ENCODE peak calls at places on chromosomes 16 and 17, in seven cellular contexts. M is heart right ventricle, N is keratinocyte, Q is left lung, P is MM.1S, S is ovary, H is left ventricle myocardium inferior. A is an unnamed sample. For H3K4me1, the result is how much of the 10 kb centered on the place peaks cover.

GRCh38 chr17:59754547-59754946 is 47.1 kb downstream of the VMP1 start:
- DNase-seq in M (no peak), S (no peak), N (peak), H (no peak), P (no peak), Q (no peak), A (no peak)

GRCh38 chr17:3870871-3871306 is 22.0 kb downstream of the CAMKK1 start:
- DNase-seq in N (no peak), P (peak), H (no peak), M (no peak), Q (no peak), S (no peak), A (no peak)

GRCh38 chr17:60076811-60077210 is 1.9 kb downstream of the HEATR6 start:
- DNase-seq in H (no peak), P (no peak), Q (no peak), M (no peak), S (no peak), N (no peak), A (no peak)

GRCh38 chr17:62662855-62663254 is 35.4 kb downstream of the MRC2 start:
- DNase-seq in S (peak), N (no peak), H (no peak), M (no peak), Q (no peak), P (no peak), A (no peak)

GRCh38 chr17:81470944-81471803 is 41.4 kb downstream of the ACTG1 start:
- DNase-seq in P (no peak), M (no peak), H (no peak), S (no peak), Q (no peak), N (no peak), A (no peak)

GRCh38 chr16:46687486-46687885 is 1.5 kb downstream of the VPS35 start:
- DNase-seq in P (no peak), S (no peak), H (no peak), Q (no peak), M (no peak), N (no peak), A (no peak)

GRCh38 chr17:21042434-21043295 is at the start of gene USP22:
- DNase-seq in M (no peak), P (no peak), Q (peak), S (no peak), N (no peak), H (no peak), A (no peak)

GRCh38 chr16:10552998-10553491 is 27.4 kb downstream of the EMP2 start:
- DNase-seq in H (peak), N (no peak), P (peak), M (peak), Q (no peak), S (no peak), A (no peak)

GRCh38 chr17:45305532-45306087 is 11.2 kb downstream of the MAP3K14 start:
- DNase-seq in N (no peak), Q (no peak), M (no peak), P (no peak), H (no peak), S (no peak), A (no peak)

GRCh38 chr16:16938009-16938408 is 532.8 kb downstream of the XYLT1 start:
- DNase-seq in S (no peak), M (no peak), Q (no peak), H (no peak), N (no peak), P (no peak), A (no peak)

GRCh38 chr17:76866774-76867577 is 1.2 kb upstream of the MGAT5B start:
- DNase-seq in S (no peak), M (no peak), H (no peak), P (no peak), N (no peak), Q (no peak), A (no peak)

GRCh38 chr16:4682616-4683254 is 10.6 kb upstream of the NUDT16L1 start:
- DNase-seq in N (no peak), H (no peak), Q (peak), P (no peak), M (peak), S (peak), A (peak)

GRCh38 chr17:42402121-42402516 is 13.9 kb upstream of the STAT3 start:
- DNase-seq in N (no peak), Q (no peak), S (no peak), H (no peak), M (no peak), P (no peak), A (no peak)

GRCh38 chr16:89017956-89018604 is 41.1 kb upstream of the CBFA2T3 start:
- DNase-seq in Q (no peak), M (no peak), P (no peak), H (peak), S (no peak), N (no peak), A (no peak)

GRCh38 chr17:8707591-8708453 is 36.8 kb downstream of the CCDC42 start:
- DNase-seq in M (no peak), P (no peak), Q (no peak), H (no peak), N (no peak), S (peak), A (no peak)

GRCh38 chr17:45127583-45128300 is 4.6 kb downstream of the PLCD3 start:
- DNase-seq in N (no peak), S (peak), Q (peak), P (no peak), M (peak), H (peak), A (peak)

GRCh38 chr16:66549284-66550131 is at the start of gene TK2:
- DNase-seq in S (peak), P (peak), Q (peak), H (peak), N (no peak), M (peak), A (peak)

GRCh38 chr17:538096-538973 is 176.3 kb downstream of the VPS53 start:
- DNase-seq in Q (no peak), P (no peak), N (no peak), M (no peak), S (no peak), H (no peak), A (no peak)

GRCh38 chr16:89410794-89411309 is 79.5 kb downstream of the ANKRD11 start:
- DNase-seq in P (no peak), S (peak), H (peak), Q (peak), N (no peak), M (peak), A (peak)

GRCh38 chr16:88017006-88017405 is 65.8 kb downstream of the BANP start:
- DNase-seq in P (no peak), N (no peak), Q (no peak), M (no peak), S (peak), H (no peak), A (no peak)

GRCh38 chr17:17819561-17819995 is 17.2 kb downstream of the SREBF1 start:
- DNase-seq in M (peak), S (no peak), P (no peak), N (no peak), Q (peak), H (peak), A (peak)

GRCh38 chr17:69547947-69548346 is 133.4 kb downstream of the MAP2K6 start:
- DNase-seq in S (no peak), P (no peak), N (no peak), Q (no peak), M (no peak), H (no peak), A (no peak)

GRCh38 chr16:69150146-69150865 is 17.9 kb downstream of the UTP4 start:
- DNase-seq in S (no peak), P (peak), N (no peak), Q (no peak), H (no peak), M (no peak), A (no peak)

GRCh38 chr16:83666449-83666848 is 141.3 kb upstream of the HSBP1 start:
- DNase-seq in N (no peak), P (no peak), Q (no peak), M (no peak), S (no peak), H (no peak), A (no peak)

GRCh38 chr17:1617620-1618174 is 10.9 kb downstream of the SLC43A2 start:
- DNase-seq in Q (no peak), S (peak), H (no peak), M (no peak), N (peak), P (no peak), A (no peak)

GRCh38 chr17:6523330-6523729 is 33.0 kb downstream of the PITPNM3 start:
- DNase-seq in P (no peak), H (no peak), S (no peak), Q (no peak), M (no peak), N (no peak), A (no peak)

GRCh38 chr17:82978765-82979349 is 100.6 kb upstream of the METRNL start:
- DNase-seq in N (no peak), M (no peak), S (no peak), Q (no peak), H (no peak), P (no peak), A (no peak)

GRCh38 chr17:63436523-63437110 is 9.5 kb downstream of the CYB561 start:
- DNase-seq in Q (peak), M (no peak), S (no peak), H (no peak), N (no peak), P (no peak), A (peak)

GRCh38 chr17:42706732-42707131 is 24.4 kb downstream of the CNTNAP1 start:
- DNase-seq in P (no peak), N (no peak), Q (no peak), S (no peak), M (no peak), H (no peak), A (no peak)

DNA sequence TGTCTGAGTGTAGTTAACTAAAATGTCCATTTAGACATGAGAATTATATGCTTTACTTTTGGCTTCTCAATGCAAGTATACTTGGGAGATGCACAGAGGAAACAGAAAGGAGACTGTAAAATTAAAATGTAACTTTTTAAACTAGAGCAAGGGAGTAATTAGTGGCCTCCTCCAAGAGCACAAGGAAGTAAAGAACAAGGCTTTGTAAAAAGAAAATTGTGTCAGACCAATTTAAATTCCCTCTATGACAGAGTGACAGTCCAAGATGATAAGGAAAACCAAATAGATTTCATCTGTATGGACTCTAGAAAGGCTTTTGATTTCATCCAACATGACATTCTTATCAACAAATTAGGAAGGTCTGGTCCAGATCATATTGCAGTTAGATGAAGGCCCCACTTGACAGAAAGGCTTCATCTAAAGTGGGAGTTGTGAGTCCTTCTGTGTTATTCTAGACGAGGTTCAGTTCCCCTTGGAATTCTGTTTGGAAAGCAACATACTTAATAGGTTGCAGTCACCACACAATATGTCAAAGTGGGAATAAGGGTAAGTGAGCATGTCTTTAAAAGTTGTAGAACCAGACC is 6.5 kb upstream of the CAPNS2 start:
- DNase-seq in M (no peak), N (no peak), S (no peak), P (no peak), H (no peak), Q (no peak), A (no peak)
- H3K27ac ChIP-seq in M (no peak), N (no peak), S (no peak), P (no peak), H (no peak), Q (no peak), A (no peak)

DNA sequence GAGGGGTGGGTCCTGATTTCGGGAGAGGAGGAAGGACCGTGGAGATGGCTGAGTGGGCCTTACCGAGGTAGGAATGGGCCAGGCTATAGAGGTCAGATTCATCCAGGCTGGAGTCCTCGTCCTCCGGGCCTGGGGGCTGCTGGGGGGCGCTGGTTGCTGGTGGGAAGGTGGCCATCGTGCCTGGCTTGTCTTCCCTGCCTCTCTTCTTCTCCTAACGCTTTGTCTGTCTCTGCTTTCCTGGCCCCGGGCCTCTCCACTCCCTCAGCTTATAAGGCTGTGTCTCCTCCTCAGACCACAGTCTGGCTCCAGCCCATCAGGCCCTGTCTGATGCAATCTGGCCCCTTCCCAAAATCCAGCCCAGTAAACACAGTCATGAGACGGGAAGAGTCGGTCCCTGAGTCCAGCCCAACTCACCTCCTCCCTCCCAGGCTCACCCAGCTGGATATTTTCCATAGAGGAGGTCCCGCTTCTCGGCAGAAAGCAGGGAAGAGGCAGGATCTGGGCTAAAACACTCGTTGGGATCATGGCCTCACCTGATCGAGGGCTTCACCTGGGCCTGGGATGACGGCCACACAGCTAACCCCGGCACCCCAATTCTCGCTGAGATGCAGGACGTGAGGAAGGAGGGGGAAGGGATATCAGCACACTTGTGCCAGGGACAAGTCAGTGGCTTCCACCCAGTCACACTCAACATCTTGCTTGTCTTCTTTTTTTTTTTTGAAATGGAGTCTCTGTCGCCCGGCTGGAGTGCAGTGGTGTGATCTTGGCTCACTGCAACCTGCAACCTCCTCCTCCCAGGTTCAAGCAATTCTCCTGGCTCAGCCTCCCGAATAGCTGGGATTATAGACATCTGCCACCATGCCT is at the start of gene NUPR1:
- DNase-seq in M (peak), H (peak), Q (peak), S (peak), P (no peak), N (peak), A (peak)
- H3K4me3 ChIP-seq in M (peak), H (peak), Q (peak), S (peak), P (no peak), N (peak), A (peak)

GRCh38 chr16:56608876-56609462 is 585 bp downstream of the MT2A start:
- DNase-seq in Q (no peak), M (no peak), P (no peak), H (no peak), N (no peak), S (no peak), A (peak)

GRCh38 chr16:56608043-56608875 is at the start of gene MT2A:
- DNase-seq in M (peak), P (peak), Q (peak), H (peak), N (peak), S (peak), A (peak)

GRCh38 chr16:56606688-56607618 is 1.4 kb upstream of the MT2A start:
- DNase-seq in S (peak), M (peak), Q (peak), H (peak), N (peak), P (no peak), A (peak)

GRCh38 chr16:56606071-56606687 is 2.2 kb upstream of the MT2A start:
- DNase-seq in M (no peak), N (no peak), H (no peak), Q (no peak), S (peak), P (no peak), A (no peak)

GRCh38 chr16:56607675-56608042 is 725 bp upstream of the MT2A start:
- DNase-seq in P (no peak), H (no peak), Q (no peak), S (no peak), N (no peak), M (no peak), A (no peak)
- H3K4me1 ChIP-seq in P (under half), H (half or more), Q (under half), S (under half), N (half or more), M (half or more), A (under half)

DNA sequence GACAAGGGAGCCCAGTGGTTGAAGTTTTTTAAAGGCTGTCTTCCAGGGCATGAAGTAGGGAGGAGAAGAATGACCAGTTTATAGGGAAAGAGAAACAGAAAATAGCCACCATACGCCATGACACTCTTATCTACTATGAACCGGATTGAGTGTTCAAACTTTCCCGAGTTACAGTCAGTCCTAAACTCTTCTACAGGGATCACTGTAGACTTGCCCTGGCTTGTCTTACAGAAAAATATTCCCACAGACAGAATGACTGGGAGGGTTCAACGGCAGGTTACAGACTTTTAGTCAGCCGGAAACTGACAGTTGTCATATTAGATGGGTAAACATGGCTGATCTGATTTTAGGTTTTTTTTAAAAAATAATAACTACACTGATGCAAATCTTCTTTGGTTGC is 662.5 kb upstream of the SOX9 start:
- DNase-seq in P (no peak), H (no peak), Q (no peak), N (peak), M (no peak), S (no peak), A (no peak)
- H3K27ac ChIP-seq in P (no peak), H (no peak), Q (no peak), N (peak), M (no peak), S (no peak), A (no peak)

GRCh38 chr17:39623356-39623950 is 3.3 kb upstream of the PPP1R1B start:
- DNase-seq in P (peak), Q (peak), H (peak), S (peak), M (peak), N (no peak), A (peak)

GRCh38 chr17:39622380-39623006 is 4.3 kb upstream of the PPP1R1B start:
- DNase-seq in N (no peak), S (no peak), Q (no peak), M (no peak), H (no peak), P (peak), A (no peak)

GRCh38 chr17:39624313-39624712 is 2.4 kb upstream of the PPP1R1B start:
- DNase-seq in Q (no peak), M (no peak), N (no peak), H (no peak), S (no peak), P (no peak), A (no peak)

GRCh38 chr17:39619786-39620101 is 7.0 kb upstream of the PPP1R1B start:
- DNase-seq in P (no peak), N (no peak), M (no peak), Q (no peak), S (no peak), H (no peak), A (no peak)

DNA sequence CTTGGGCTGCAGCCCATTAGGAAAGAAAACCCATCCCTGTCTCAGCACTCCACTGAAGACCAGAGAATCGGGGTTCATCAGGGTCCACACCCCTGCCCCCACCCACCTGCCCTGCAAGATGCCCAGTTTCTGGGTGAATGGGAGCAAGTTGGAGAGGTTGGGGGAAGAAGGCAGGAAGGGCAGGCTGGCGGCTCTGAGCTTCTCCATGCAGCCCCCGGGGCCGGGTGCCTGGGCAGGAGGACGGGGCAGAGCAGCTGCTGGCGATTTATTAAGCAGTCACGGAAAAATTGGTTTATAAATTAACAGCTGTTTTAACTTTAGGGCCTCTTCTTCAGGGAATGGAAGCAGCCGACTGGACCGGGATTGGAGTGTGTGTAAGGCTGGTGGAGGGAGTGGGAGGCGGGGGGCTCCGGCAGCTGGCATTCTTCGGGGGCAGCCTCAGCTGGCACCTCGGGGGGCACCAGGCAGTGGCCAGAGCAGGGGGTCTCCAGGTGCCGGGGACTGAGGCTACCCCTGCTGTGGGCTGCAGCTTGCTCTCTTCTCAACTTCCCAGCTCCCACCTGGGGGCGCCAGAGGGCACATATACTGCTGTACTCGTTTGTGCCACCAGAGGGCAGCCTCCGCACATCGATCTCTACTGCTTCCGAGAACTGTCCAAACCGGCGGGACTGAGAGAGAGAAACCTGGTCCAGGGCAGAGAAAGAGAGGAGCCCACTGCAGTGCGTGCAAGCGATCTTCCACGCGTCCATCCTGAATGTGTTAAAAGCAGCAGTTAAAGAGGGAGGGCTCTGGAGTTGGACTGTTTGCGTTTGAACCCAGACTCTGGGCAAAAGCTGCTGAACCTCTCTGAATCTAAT is 5.0 kb upstream of the PPP1R1B start:
- DNase-seq in P (peak), H (peak), Q (peak), M (peak), N (no peak), S (peak), A (peak)
- H3K4me3 ChIP-seq in P (peak), H (no peak), Q (no peak), M (no peak), N (no peak), S (no peak), A (no peak)

GRCh38 chr16:50012182-50012581 is 12.8 kb upstream of the CNEP1R1 start:
- DNase-seq in Q (no peak), M (no peak), H (no peak), N (no peak), S (no peak), P (no peak), A (no peak)
- H3K4me1 ChIP-seq in Q (under half), M (under half), H (under half), N (under half), S (under half), P (under half), A (under half)

GRCh38 chr17:75611746-75612437 is 21.3 kb upstream of the SMIM5 start:
- DNase-seq in S (no peak), N (no peak), H (peak), Q (no peak), P (no peak), M (no peak), A (no peak)
- H3K27ac ChIP-seq in S (no peak), N (no peak), H (no peak), Q (no peak), P (no peak), M (no peak), A (no peak)